ENCODE peak calls at places on chromosomes 6 and 20, in six cellular contexts. S is IMR-90, U is stomach, T is gastrocnemius medialis, L is sigmoid colon, H is ovary. P is an unnamed sample.

GRCh38 chr6:41966214-41966920 is 24.8 kb upstream of the CCND3 start:
- DNase-seq in S (no peak), U (peak; percentile 3), T (no peak), L (peak; percentile 19), H (no peak), P (no peak)

GRCh38 chr6:33894438-33894837 is 90.6 kb upstream of the MLN start:
- DNase-seq in S (no peak), U (no peak), T (no peak), L (no peak), H (no peak), P (no peak)

GRCh38 chr6:170405311-170405975 is 98.9 kb downstream of the FAM120B start:
- DNase-seq in S (peak; percentile 97), U (no peak), T (no peak), L (no peak), H (no peak), P (no peak)

GRCh38 chr6:7899046-7899888 is 11.3 kb downstream of the TXNDC5 start:
- DNase-seq in S (no peak), U (no peak), T (no peak), L (no peak), H (no peak), P (no peak)

GRCh38 chr20:60254901-60255411 is 296.7 kb downstream of the CDH26 start:
- DNase-seq in S (peak; percentile 73), U (no peak), T (no peak), L (no peak), H (no peak), P (no peak)

GRCh38 chr6:14728396-14729024 is 517.4 kb upstream of the JARID2 start:
- DNase-seq in S (peak; percentile 89), U (no peak), T (peak; percentile 38), L (peak; percentile 85), H (no peak), P (peak; percentile 34)

GRCh38 chr20:24095753-24096152 is 107.2 kb upstream of the GGTLC1 start:
- DNase-seq in S (no peak), U (no peak), T (no peak), L (no peak), H (no peak), P (no peak)

GRCh38 chr6:36559394-36559793 is 12.1 kb upstream of the STK38 start:
- DNase-seq in S (no peak), U (no peak), T (no peak), L (no peak), H (no peak), P (no peak)

GRCh38 chr20:8464368-8464767 is 332.3 kb downstream of the PLCB1 start:
- DNase-seq in S (peak; percentile 51), U (peak; percentile 48), T (no peak), L (no peak), H (no peak), P (no peak)

DNA sequence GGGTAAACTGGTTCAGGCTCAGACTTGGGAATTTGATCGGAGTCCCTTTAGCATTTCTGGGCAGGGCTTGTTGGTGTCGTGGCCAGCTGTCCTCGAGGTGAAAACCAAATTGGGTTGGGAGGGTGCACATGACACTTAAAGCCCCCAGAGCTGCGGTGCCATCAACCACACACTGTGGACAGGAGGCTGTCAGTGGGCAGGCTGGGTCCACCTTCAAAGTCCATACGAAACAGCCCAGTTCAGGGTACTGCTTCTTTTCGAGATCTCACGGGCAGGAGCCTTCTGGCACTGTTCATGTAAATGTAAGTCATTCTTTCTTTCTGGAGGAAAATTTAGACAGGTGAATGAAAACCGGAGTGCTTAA is 7.0 kb downstream of the SYNJ2 start:
- DNase-seq in S (no peak), U (no peak), T (no peak), L (peak; percentile 39), H (no peak), P (no peak)
- H3K4me1 ChIP-seq in S (peaks cover 46% of the 10 kb centered on the region), U (peaks cover 65% of the 10 kb centered on the region), T (peaks cover 29% of the 10 kb centered on the region), L (peaks cover 43% of the 10 kb centered on the region), H (peaks cover 11% of the 10 kb centered on the region), P (peaks cover 16% of the 10 kb centered on the region)

GRCh38 chr6:142296975-142297604 is 4.7 kb upstream of the ADGRG6 start:
- DNase-seq in S (no peak), U (no peak), T (no peak), L (no peak), H (no peak), P (no peak)

GRCh38 chr6:142300758-142301251 is 1.0 kb upstream of the ADGRG6 start:
- DNase-seq in S (peak; percentile 71), U (peak; percentile 80), T (no peak), L (no peak), H (no peak), P (peak; percentile 34)

GRCh38 chr6:142297605-142297995 is 4.2 kb upstream of the ADGRG6 start:
- DNase-seq in S (no peak), U (no peak), T (no peak), L (no peak), H (no peak), P (no peak)

GRCh38 chr6:142300302-142300701 is 1.5 kb upstream of the ADGRG6 start:
- DNase-seq in S (no peak), U (no peak), T (no peak), L (no peak), H (no peak), P (no peak)

DNA sequence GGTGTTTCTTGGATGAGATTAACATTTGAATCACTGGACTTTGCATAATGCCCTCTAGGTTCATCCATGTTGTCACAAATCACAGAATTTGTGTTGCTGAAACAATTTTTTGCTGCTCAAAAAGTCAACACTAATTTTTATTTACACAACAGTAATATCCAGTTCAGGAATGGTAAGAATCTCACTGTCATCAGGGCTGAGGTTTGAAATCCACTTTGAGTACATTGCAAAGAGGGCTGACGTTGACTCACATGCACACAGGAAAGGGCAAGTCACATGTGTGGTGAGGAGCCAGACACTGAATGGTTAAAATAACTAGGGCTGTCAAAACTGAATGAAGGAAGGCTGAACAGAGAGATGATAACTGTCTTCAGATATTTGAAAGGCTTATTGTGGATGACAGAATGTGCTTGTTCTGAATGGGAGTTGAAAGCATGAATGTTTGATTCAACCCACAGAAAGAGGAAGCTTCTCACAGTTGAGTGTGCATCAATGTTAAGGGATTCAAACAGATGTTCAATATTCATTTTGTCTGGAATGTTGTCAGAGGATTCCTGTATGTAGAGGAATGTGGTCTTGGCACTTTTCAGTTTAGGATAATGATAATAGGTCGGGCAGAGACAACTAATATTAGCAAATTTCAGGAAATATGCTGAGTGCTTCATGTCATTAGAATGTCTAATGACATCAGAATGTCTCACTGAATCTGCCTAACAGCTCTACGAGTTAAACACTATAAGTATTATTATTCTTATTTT is 3.6 kb upstream of the ADGRG6 start:
- DNase-seq in S (peak; percentile 85), U (no peak), T (no peak), L (no peak), H (no peak), P (no peak)
- TF ChIP-seq POLR2A in S (no peak), U (no peak), T (no peak), L (no peak), H (no peak), P (no peak)

GRCh38 chr6:43950731-43951062 is 176.6 kb downstream of the MRPL14 start:
- DNase-seq in S (no peak), U (no peak), T (no peak), L (peak; percentile 26), H (no peak), P (no peak)

GRCh38 chr6:43951063-43951755 is 176.0 kb downstream of the MRPL14 start:
- DNase-seq in S (no peak), U (peak; percentile 87), T (peak; percentile 64), L (peak; percentile 52), H (no peak), P (peak; percentile 83)

GRCh38 chr6:43953256-43953655 is 174.0 kb downstream of the MRPL14 start:
- DNase-seq in S (no peak), U (no peak), T (no peak), L (no peak), H (no peak), P (no peak)

GRCh38 chr6:43952746-43953145 is 174.5 kb downstream of the MRPL14 start:
- DNase-seq in S (no peak), U (no peak), T (peak; percentile 42), L (no peak), H (no peak), P (no peak)

GRCh38 chr6:43951756-43952675 is 175.2 kb downstream of the MRPL14 start:
- DNase-seq in S (no peak), U (no peak), T (no peak), L (peak; percentile 50), H (no peak), P (no peak)
- TF ChIP-seq CTCF in S (no peak), U (no peak), T (no peak), L (no peak), H (no peak), P (no peak)

DNA sequence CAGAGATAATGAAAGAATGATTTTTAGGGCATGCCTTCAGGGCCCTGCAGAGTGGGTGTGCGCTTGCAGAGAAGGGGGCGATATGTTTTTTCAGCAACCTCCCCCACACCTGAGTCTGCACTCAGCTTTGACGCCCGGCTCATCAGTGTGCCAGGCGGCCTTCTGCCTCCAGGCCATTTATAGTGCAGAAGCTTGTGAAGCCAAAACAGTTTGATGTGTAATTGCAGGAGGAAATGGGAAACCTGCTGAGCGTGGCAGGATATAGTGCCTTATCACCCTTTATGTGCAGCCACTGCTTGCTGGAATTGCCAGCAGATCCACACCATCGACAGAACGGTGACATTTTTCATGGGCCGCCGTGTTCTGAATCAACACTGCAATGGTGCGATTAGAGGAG is 178.2 kb downstream of the CDH4 start:
- DNase-seq in S (no peak), U (no peak), T (no peak), L (no peak), H (no peak), P (no peak)
- H3K4me1 ChIP-seq in S (no peaks in the 10 kb centered on the region), U (no peaks in the 10 kb centered on the region), T (no peaks in the 10 kb centered on the region), L (no peaks in the 10 kb centered on the region), H (no peaks in the 10 kb centered on the region), P (no peaks in the 10 kb centered on the region)

GRCh38 chr6:2007165-2007564 is 238.2 kb downstream of the GMDS start:
- DNase-seq in S (no peak), U (no peak), T (no peak), L (no peak), H (no peak), P (no peak)
- TF ChIP-seq POLR2A in S (no peak), U (no peak), T (no peak), L (no peak), H (no peak), P (no peak)

GRCh38 chr20:47781631-47782030 is 3.6 kb downstream of the SULF2 start:
- DNase-seq in S (no peak), U (no peak), T (no peak), L (no peak), H (no peak), P (no peak)

GRCh38 chr20:47778398-47779354 is 6.6 kb downstream of the SULF2 start:
- DNase-seq in S (no peak), U (no peak), T (no peak), L (no peak), H (peak; percentile 44), P (no peak)

GRCh38 chr20:47782091-47782490 is 3.2 kb downstream of the SULF2 start:
- DNase-seq in S (no peak), U (no peak), T (no peak), L (no peak), H (no peak), P (no peak)

GRCh38 chr20:47782920-47783552 is 2.2 kb downstream of the SULF2 start:
- DNase-seq in S (no peak), U (no peak), T (no peak), L (no peak), H (no peak), P (no peak)

DNA sequence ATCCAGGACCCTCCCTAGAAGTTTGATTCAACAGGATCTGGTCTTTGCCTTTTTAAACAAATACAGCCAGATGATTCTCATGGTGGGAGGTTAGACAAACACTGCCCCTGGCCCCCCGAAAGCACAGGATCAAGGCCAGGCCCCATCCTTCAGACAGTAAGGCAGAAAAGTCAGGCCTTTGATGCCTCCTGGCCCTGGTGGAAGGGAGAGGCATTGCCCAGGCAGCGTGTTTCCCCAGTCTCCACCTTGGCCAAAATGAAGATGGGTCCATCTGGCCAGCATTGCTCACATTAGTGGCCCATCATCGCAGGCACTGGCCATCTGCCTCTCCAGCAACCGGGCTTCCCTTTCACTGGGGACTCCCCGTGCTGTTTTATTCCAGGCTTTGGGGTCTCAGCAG is 4.3 kb downstream of the SULF2 start:
- DNase-seq in S (no peak), U (no peak), T (no peak), L (no peak), H (no peak), P (no peak)
- TF ChIP-seq CTCF in S (no peak), U (no peak), T (no peak), L (no peak), H (no peak), P (no peak)

P was measured in heart left ventricle.